ENCODE peak calls at places on chromosomes 11 and 22, in nine cellular contexts. E is fibroblast of mammary gland; A is CD4-positive, alpha-beta memory T cell; O is left ventricle myocardium inferior; B is psoas muscle; U is AG04449; N is effector memory CD4-positive, alpha-beta T cell; J is lung; T is CD8-positive, alpha-beta T cell. I is an unnamed sample.

GRCh38 chr22:38700271-38700788 is 413 bp downstream of the JOSD1 start:
- DNase-seq in E (peak), A (no peak), O (peak), B (peak), U (no peak), N (no peak), J (peak), T (no peak), I (no peak)

GRCh38 chr11:100557830-100558611 is 129.1 kb upstream of the ARHGAP42 start:
- DNase-seq in E (peak), A (no peak), O (no peak), B (no peak), U (no peak), N (no peak), J (no peak), T (no peak), I (no peak)

GRCh38 chr11:1219836-1220810 is 2.7 kb upstream of the MUC5B start:
- DNase-seq in E (no peak), A (no peak), O (no peak), B (peak), U (no peak), N (no peak), J (no peak), T (no peak), I (no peak)

GRCh38 chr11:83449338-83449913 is 163.3 kb upstream of the CCDC90B start:
- DNase-seq in E (peak), A (no peak), O (no peak), B (no peak), U (no peak), N (no peak), J (no peak), T (no peak), I (no peak)

GRCh38 chr11:105719073-105719846 is 109.4 kb downstream of the GRIA4 start:
- DNase-seq in E (no peak), A (no peak), O (no peak), B (no peak), U (peak), N (no peak), J (no peak), T (no peak), I (peak)

GRCh38 chr11:112977620-112978212 is 16.5 kb downstream of the NCAM1 start:
- DNase-seq in E (peak), A (no peak), O (no peak), B (peak), U (no peak), N (no peak), J (no peak), T (no peak), I (no peak)

GRCh38 chr11:69384548-69385465 is 90.9 kb downstream of the MYEOV start:
- DNase-seq in E (no peak), A (no peak), O (no peak), B (no peak), U (no peak), N (no peak), J (no peak), T (no peak), I (no peak)

GRCh38 chr11:95698939-95699562 is 90.5 kb downstream of the FAM76B start:
- DNase-seq in E (peak), A (no peak), O (no peak), B (no peak), U (no peak), N (no peak), J (no peak), T (no peak), I (no peak)

GRCh38 chr11:111602865-111603632 is 800 bp downstream of the SIK2 start:
- DNase-seq in E (peak), A (peak), O (no peak), B (peak), U (no peak), N (peak), J (no peak), T (peak), I (no peak)

DNA sequence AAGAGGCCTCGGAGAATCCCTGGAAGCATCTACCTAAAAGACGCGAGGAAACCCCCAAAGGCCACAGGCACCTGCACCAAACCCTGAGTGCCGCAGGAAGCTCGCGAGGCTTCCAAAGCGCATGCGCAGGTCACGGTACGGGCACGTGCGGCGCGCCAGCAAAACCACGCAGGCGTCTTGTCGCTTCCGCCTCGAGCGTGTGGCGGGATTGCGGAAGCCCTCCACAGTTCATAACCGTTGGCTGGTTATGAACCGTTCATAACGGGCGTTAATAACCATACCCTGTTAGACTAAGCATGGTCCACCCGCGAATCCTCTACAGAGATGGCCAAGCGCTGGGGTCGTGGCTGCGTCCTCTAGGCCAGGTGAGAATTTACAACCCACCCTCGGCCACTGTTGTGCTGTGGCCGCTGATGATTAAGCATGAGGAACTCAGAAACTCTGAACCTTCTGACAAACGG is 46.4 kb downstream of the MORC2 start:
- DNase-seq in E (peak), A (peak), O (peak), B (peak), U (no peak), N (peak), J (peak), T (peak), I (no peak)
- H3K4me3 ChIP-seq in E (peak), A (peak), O (peak), B (peak), U (peak), N (peak), J (no peak), T (peak), I (peak)

DNA sequence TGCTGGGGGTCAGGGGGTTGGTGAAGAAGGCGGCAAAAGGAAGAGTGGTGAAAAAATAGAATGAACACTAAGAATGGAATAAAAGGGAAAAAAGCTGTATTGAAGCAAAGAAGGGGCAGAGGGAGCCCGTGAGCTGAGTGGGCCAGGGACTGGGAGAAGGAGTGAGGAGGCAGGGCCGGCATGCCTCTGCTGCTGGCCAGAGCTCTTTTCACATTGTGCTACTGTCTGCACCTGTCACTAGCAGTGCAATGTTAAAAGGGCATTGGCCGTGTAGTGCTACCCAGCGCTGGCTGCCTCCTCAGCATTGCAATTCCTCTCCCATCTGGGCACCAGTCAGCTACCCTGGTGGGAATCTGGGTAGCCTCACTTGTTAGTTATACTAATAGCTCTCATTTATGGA is 8.7 kb downstream of the YPEL4 start:
- DNase-seq in E (peak), A (no peak), O (no peak), B (peak), U (no peak), N (no peak), J (no peak), T (no peak), I (no peak)
- H3K4me3 ChIP-seq in E (no peak), A (no peak), O (no peak), B (no peak), U (peak), N (no peak), J (no peak), T (no peak), I (no peak)

GRCh38 chr11:46333129-46333947 is 13.9 kb upstream of the DGKZ start:
- DNase-seq in E (no peak), A (peak), O (no peak), B (no peak), U (no peak), N (no peak), J (no peak), T (peak), I (no peak)

GRCh38 chr11:46330887-46331652 is 16.2 kb upstream of the DGKZ start:
- DNase-seq in E (no peak), A (peak), O (no peak), B (no peak), U (no peak), N (no peak), J (no peak), T (peak), I (no peak)

GRCh38 chr11:46332568-46333128 is 14.6 kb upstream of the DGKZ start:
- DNase-seq in E (no peak), A (peak), O (no peak), B (no peak), U (no peak), N (no peak), J (no peak), T (peak), I (no peak)

GRCh38 chr11:46331653-46331984 is 15.6 kb upstream of the DGKZ start:
- DNase-seq in E (no peak), A (no peak), O (no peak), B (no peak), U (no peak), N (no peak), J (no peak), T (no peak), I (no peak)

GRCh38 chr11:46332093-46332567 is 15.1 kb upstream of the DGKZ start:
- DNase-seq in E (no peak), A (no peak), O (no peak), B (no peak), U (no peak), N (no peak), J (no peak), T (no peak), I (no peak)
- H3K4me3 ChIP-seq in E (no peak), A (peak), O (peak), B (peak), U (no peak), N (peak), J (no peak), T (peak), I (peak)

GRCh38 chr22:45754822-45755221 is 83.2 kb downstream of the ATXN10 start:
- DNase-seq in E (no peak), A (no peak), O (no peak), B (peak), U (no peak), N (no peak), J (no peak), T (no peak), I (no peak)

GRCh38 chr22:45756558-45756957 is 84.9 kb downstream of the ATXN10 start:
- DNase-seq in E (no peak), A (no peak), O (no peak), B (no peak), U (no peak), N (no peak), J (no peak), T (no peak), I (no peak)

GRCh38 chr22:45758603-45759002 is 87.0 kb downstream of the ATXN10 start:
- DNase-seq in E (no peak), A (no peak), O (no peak), B (no peak), U (no peak), N (no peak), J (no peak), T (no peak), I (no peak)

GRCh38 chr22:45757936-45758335 is 86.3 kb downstream of the ATXN10 start:
- DNase-seq in E (no peak), A (no peak), O (no peak), B (no peak), U (no peak), N (no peak), J (no peak), T (no peak), I (no peak)

DNA sequence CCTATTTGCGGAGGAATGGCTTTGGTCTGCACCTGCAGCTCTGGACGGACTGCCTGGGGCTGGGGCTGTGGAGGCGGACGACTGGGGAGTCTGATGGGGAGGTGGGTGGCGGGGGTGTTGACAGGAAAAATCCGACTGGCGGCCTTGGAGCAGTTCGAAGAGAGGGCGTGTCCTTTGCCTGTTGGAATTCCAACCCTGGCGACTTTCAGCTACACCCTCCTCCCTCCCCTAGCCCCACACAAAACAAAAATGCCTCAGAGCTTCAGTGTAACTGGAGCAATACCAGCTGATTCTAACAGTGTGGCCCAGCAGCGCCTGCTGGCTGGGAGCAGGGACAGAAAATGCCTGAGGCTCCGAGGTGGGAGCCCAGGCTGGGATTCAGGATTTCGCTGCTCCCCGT is 85.4 kb downstream of the ATXN10 start:
- DNase-seq in E (no peak), A (no peak), O (peak), B (no peak), U (no peak), N (no peak), J (peak), T (no peak), I (peak)
- H3K4me3 ChIP-seq in E (no peak), A (no peak), O (no peak), B (no peak), U (no peak), N (no peak), J (no peak), T (no peak), I (no peak)

I was measured in retinal pigment epithelial cell.